ENCODE peak calls at places on chromosomes 13 and 19, in four cellular contexts. S is fibroblast of pulmonary artery, T is astrocyte, O is HFF-Myc. E is an unnamed sample.

GRCh38 chr13:51041126-51041525 is 69.9 kb downstream of the C13orf42 start:
- DNase-seq in S (no peak), T (peak; percentile 1), O (no peak), E (no peak)

GRCh38 chr19:56837004-56837403 is 3.5 kb downstream of the PEG3 start:
- DNase-seq in S (no peak), T (no peak), O (no peak), E (no peak)

GRCh38 chr19:47226426-47227346 is 4.3 kb downstream of the BBC3 start:
- DNase-seq in S (peak; percentile 68), T (peak; percentile 47), O (peak; percentile 53), E (peak; percentile 53)

GRCh38 chr13:98984983-98985382 is 7.1 kb upstream of the DOCK9 start:
- DNase-seq in S (no peak), T (no peak), O (no peak), E (no peak)

GRCh38 chr13:99405966-99406365 is 95.3 kb upstream of the TM9SF2 start:
- DNase-seq in S (no peak), T (no peak), O (no peak), E (no peak)

GRCh38 chr13:41231786-41232185 is 31.6 kb downstream of the MTRF1 start:
- DNase-seq in S (peak; percentile 61), T (peak; percentile 6), O (no peak), E (no peak)

GRCh38 chr13:106153876-106154275 is 381.6 kb downstream of the EFNB2 start:
- DNase-seq in S (no peak), T (no peak), O (no peak), E (no peak)

GRCh38 chr19:46144756-46145155 is 3.3 kb upstream of the IGFL2 start:
- DNase-seq in S (no peak), T (no peak), O (no peak), E (no peak)

GRCh38 chr13:76004411-76004810 is 368.3 kb downstream of the LMO7 start:
- DNase-seq in S (peak; percentile 29), T (peak; percentile 31), O (no peak), E (no peak)

GRCh38 chr13:58985845-58986244 is 1177.9 kb downstream of the DIAPH3 start:
- DNase-seq in S (no peak), T (no peak), O (no peak), E (no peak)

GRCh38 chr13:27541386-27541785 is 78.9 kb downstream of the LNX2 start:
- DNase-seq in S (no peak), T (no peak), O (no peak), E (no peak)

GRCh38 chr19:30446844-30447243 is 74.7 kb downstream of the ZNF536 start:
- DNase-seq in S (no peak), T (no peak), O (no peak), E (no peak)

GRCh38 chr13:75226092-75226491 is 255.9 kb downstream of the TBC1D4 start:
- DNase-seq in S (no peak), T (peak; percentile 31), O (no peak), E (no peak)

GRCh38 chr19:3563689-3564269 is 6.4 kb upstream of the MFSD12 start:
- DNase-seq in S (no peak), T (no peak), O (no peak), E (no peak)

GRCh38 chr19:43455321-43456113 is 9.9 kb downstream of the LYPD3 start:
- DNase-seq in S (no peak), T (no peak), O (no peak), E (no peak)

GRCh38 chr13:99987180-99988047 is 5.8 kb downstream of the ZIC2 start:
- DNase-seq in S (no peak), T (no peak), O (no peak), E (peak; percentile 18)

GRCh38 chr13:76764916-76765315 is 121.3 kb downstream of the KCTD12 start:
- DNase-seq in S (no peak), T (no peak), O (no peak), E (no peak)

GRCh38 chr13:75334634-75335447 is 147.1 kb downstream of the TBC1D4 start:
- DNase-seq in S (no peak), T (no peak), O (no peak), E (no peak)

GRCh38 chr13:102567857-102568256 is 28.9 kb upstream of the TPP2 start:
- DNase-seq in S (no peak), T (no peak), O (no peak), E (no peak)

GRCh38 chr13:102569488-102569887 is 27.3 kb upstream of the TPP2 start:
- DNase-seq in S (peak; percentile 44), T (peak; percentile 42), O (no peak), E (no peak)

GRCh38 chr13:102566513-102566912 is 30.3 kb upstream of the TPP2 start:
- DNase-seq in S (no peak), T (no peak), O (no peak), E (no peak)

GRCh38 chr13:102571075-102571474 is 25.7 kb upstream of the TPP2 start:
- DNase-seq in S (no peak), T (no peak), O (no peak), E (no peak)
- TF ChIP-seq CTCF in S (no peak), T (no peak), O (no peak), E (no peak)

DNA sequence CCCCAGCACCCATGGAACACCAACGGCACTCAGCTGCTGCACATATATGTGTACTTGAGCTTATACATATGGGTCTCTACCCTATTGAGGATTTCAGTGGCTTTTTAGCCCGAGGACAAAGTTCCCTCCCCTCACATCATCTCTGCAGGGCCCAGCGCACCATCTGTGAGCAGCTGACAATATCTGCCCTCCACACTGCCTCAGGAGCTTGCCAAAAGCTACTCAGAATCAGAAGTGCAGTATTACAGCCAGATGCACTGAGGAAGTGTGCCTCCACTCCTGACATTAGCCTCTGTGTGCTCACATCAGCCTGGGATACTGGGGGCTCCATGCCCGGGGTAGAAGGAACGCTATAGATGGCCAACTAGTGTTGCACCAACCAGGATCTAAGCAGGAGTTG is 903.9 kb downstream of the UQCRFS1 start:
- DNase-seq in S (no peak), T (no peak), O (no peak), E (no peak)
- TF ChIP-seq CTCF in S (no peak), T (no peak), O (no peak), E (no peak)

GRCh38 chr13:49731766-49732165 is 40.5 kb upstream of the EBPL start:
- DNase-seq in S (peak; percentile 66), T (peak; percentile 78), O (peak; percentile 21), E (no peak)

DNA sequence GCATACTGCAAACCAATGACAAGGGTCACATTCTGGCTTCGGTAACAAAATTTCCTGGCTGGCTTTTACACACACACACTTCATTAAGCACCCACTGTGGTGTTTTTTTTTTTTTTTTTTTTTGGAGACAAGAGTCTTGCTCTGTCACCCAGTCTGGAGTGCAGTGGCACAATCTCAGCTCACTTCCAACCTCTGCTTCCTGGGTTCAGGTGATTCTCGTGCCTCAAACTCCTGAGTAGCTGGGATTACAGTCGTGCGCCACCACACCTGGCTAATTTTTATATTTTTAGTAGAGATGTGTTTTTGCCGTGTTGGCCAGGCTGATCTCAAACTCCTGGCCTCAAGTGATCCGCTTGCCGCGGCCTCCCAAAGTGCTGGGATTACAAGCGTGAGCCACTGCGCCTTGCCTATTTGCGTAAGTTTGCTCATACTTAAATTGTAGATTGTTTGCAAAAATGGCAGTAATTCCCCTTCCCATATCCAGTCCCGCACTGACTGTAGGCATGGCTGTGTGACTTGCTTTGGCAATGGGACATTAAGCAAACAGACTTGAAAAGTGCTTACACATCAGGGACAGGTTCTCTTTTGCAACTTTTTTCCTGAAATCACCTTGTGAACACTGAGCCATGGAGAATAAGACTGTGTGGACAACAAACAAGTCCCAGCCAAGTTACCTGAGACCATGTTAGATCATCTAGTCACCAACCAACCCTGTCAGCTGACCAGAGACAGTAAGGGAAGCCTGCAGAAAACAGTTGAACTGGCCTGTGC is 42.1 kb upstream of the EBPL start:
- DNase-seq in S (peak; percentile 7), T (peak; percentile 30), O (no peak), E (no peak)
- TF ChIP-seq CTCF in S (no peak), T (no peak), O (no peak), E (no peak)

DNA sequence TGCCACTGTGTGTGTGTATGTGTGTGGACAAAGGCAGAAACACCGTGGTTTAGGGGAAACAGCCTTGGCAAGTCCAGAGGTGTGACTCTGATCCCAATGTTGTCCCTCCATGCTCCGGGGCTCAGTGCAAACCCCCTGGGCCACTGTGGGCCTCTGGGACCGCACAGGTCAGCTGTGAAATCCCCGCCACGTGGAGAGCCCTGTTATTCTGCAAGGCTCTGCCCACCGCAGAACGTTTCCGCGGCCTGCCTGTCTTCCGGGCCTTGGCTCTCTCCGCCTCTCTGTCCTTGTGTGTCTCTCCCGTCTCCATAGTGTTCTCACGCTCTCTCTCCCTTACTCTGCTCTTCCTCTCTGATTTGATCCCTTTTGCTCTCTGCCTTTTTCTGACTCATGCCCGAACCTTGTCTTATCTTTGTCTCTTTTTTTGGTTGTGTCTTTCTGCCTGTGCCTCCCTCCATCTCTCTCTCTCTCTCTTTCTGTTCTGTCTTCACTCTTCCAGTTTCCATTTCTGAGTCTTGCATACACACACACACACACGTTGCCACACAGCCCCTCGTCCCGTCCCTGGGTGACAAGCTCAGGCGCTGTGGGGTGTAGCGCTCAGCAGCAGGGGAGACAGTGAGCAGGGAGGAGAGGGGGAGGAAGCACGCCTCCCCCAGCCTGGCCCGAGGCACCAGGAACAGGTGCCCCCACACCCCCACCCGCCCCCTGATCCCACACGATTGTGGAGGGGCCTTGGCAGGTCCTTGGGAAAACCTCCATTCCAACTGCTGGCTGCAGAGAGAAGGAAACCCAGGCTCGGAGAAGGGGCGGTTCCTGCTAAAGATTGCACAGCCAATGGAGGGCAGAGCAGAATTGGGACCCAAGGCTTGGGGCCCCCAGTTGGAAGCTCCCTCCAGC is 3.0 kb downstream of the TTYH1 start:
- DNase-seq in S (peak; percentile 61), T (peak; percentile 22), O (no peak), E (no peak)
- TF ChIP-seq CTCF in S (no peak), T (no peak), O (no peak), E (no peak)

GRCh38 chr19:9791552-9792181 is 23.1 kb upstream of the ZNF846 start:
- DNase-seq in S (peak; percentile 98), T (peak; percentile 86), O (peak; percentile 46), E (peak; percentile 91)

GRCh38 chr19:9793051-9793591 is 24.6 kb upstream of the ZNF846 start:
- DNase-seq in S (peak; percentile 61), T (peak; percentile 39), O (no peak), E (no peak)

GRCh38 chr19:9796113-9796773 is 22.6 kb downstream of the FBXL12 start:
- DNase-seq in S (peak; percentile 95), T (peak; percentile 80), O (peak; percentile 81), E (peak; percentile 82)

GRCh38 chr19:9789066-9789465 is 20.5 kb upstream of the ZNF846 start:
- DNase-seq in S (no peak), T (no peak), O (no peak), E (no peak)

GRCh38 chr19:9792191-9793050 is 23.9 kb upstream of the ZNF846 start:
- DNase-seq in S (peak; percentile 96), T (peak; percentile 82), O (peak; percentile 40), E (peak; percentile 87)
- TF ChIP-seq CTCF in S (no peak), T (no peak), O (no peak), E (no peak)

GRCh38 chr19:49793561-49793840 is 19.6 kb downstream of the FUZ start:
- DNase-seq in S (no peak), T (no peak), O (no peak), E (no peak)
- TF ChIP-seq CTCF in S (no peak), T (no peak), O (no peak), E (no peak)

E was measured in endothelial cell.